ENCODE peak calls at places on chromosomes 12 and 14, in four cellular contexts. O, J, N and Y are unnamed samples.

GRCh38 chr12:19451196-19451595 is 11.9 kb downstream of the AEBP2 start:
- DNase-seq in O (no peak), J (no peak), N (no peak), Y (no peak)

GRCh38 chr12:125172231-125172850 is 107.1 kb downstream of the AACS start:
- DNase-seq in O (no peak), J (no peak), N (no peak), Y (no peak)

GRCh38 chr12:5246196-5246595 is 185.7 kb upstream of the NTF3 start:
- DNase-seq in O (no peak), J (no peak), N (no peak), Y (no peak)

GRCh38 chr14:96162265-96162664 is 42.4 kb upstream of the BDKRB2 start:
- DNase-seq in O (no peak), J (no peak), N (no peak), Y (peak)

GRCh38 chr14:95255487-95255886 is 64.2 kb downstream of the CLMN start:
- DNase-seq in O (peak), J (no peak), N (no peak), Y (peak)

GRCh38 chr12:113003631-113004030 is 25.3 kb downstream of the OAS2 start:
- DNase-seq in O (no peak), J (no peak), N (no peak), Y (no peak)

GRCh38 chr12:42017036-42017435 is 127.6 kb downstream of the GXYLT1 start:
- DNase-seq in O (no peak), J (no peak), N (no peak), Y (no peak)

GRCh38 chr14:71923471-71923870 is 8.8 kb upstream of the RGS6 start:
- DNase-seq in O (no peak), J (no peak), N (no peak), Y (no peak)

GRCh38 chr12:17076335-17076734 is 470.4 kb upstream of the LMO3 start:
- DNase-seq in O (no peak), J (no peak), N (no peak), Y (no peak)

GRCh38 chr12:570949-571794 is 92.1 kb downstream of the NINJ2 start:
- DNase-seq in O (no peak), J (peak), N (no peak), Y (peak)

GRCh38 chr12:13571035-13571434 is 374.5 kb downstream of the EMP1 start:
- DNase-seq in O (no peak), J (no peak), N (no peak), Y (no peak)

GRCh38 chr12:112906712-112907414 is at the start of gene OAS1:
- DNase-seq in O (peak), J (peak), N (peak), Y (peak)

GRCh38 chr14:71659165-71659564 is 273.1 kb upstream of the RGS6 start:
- DNase-seq in O (no peak), J (no peak), N (no peak), Y (peak)

GRCh38 chr12:104457746-104458644 is 1.2 kb downstream of the CHST11 start:
- DNase-seq in O (peak), J (peak), N (peak), Y (peak)

GRCh38 chr14:100474176-100474575 is 113.0 kb downstream of the BEGAIN start:
- DNase-seq in O (no peak), J (no peak), N (no peak), Y (no peak)

GRCh38 chr12:26723379-26724308 is 109.3 kb downstream of the ITPR2 start:
- DNase-seq in O (no peak), J (no peak), N (no peak), Y (peak)

GRCh38 chr12:16530268-16530865 is 75.6 kb downstream of the LMO3 start:
- DNase-seq in O (no peak), J (no peak), N (no peak), Y (no peak)

GRCh38 chr14:98252819-98253218 is 1019.2 kb downstream of the BCL11B start:
- DNase-seq in O (no peak), J (no peak), N (no peak), Y (no peak)

GRCh38 chr14:99254391-99255009 is 17.5 kb downstream of the BCL11B start:
- DNase-seq in O (no peak), J (no peak), N (no peak), Y (no peak)

GRCh38 chr12:112862570-112863137 is 44.1 kb upstream of the OAS1 start:
- DNase-seq in O (no peak), J (no peak), N (no peak), Y (no peak)

GRCh38 chr14:92693998-92694780 is 54.2 kb downstream of the LGMN start:
- DNase-seq in O (no peak), J (no peak), N (no peak), Y (peak)

GRCh38 chr12:96436366-96437295 is 36.4 kb upstream of the CDK17 start:
- DNase-seq in O (no peak), J (no peak), N (no peak), Y (no peak)

GRCh38 chr14:102819176-102819628 is 42.0 kb downstream of the TRAF3 start:
- DNase-seq in O (peak), J (no peak), N (peak), Y (no peak)

GRCh38 chr12:113314121-113314529 is 20.8 kb downstream of the SLC8B1 start:
- DNase-seq in O (no peak), J (no peak), N (no peak), Y (no peak)

GRCh38 chr12:93358821-93359220 is 18.9 kb upstream of the NUDT4 start:
- DNase-seq in O (no peak), J (no peak), N (no peak), Y (no peak)

GRCh38 chr12:27782481-27782880 is 2.4 kb upstream of the MANSC4 start:
- DNase-seq in O (no peak), J (no peak), N (no peak), Y (peak)

GRCh38 chr12:52726451-52726850 is 23.1 kb upstream of the KRT77 start:
- DNase-seq in O (no peak), J (no peak), N (no peak), Y (no peak)

GRCh38 chr12:98838282-98838681 is 193.2 kb downstream of the APAF1 start:
- DNase-seq in O (no peak), J (no peak), N (no peak), Y (peak)

GRCh38 chr14:51774209-51774608 is 86.2 kb upstream of the GNG2 start:
- DNase-seq in O (no peak), J (no peak), N (no peak), Y (no peak)

GRCh38 chr14:96564389-96564788 is 62.2 kb downstream of the PAPOLA start:
- DNase-seq in O (no peak), J (no peak), N (no peak), Y (peak)

GRCh38 chr12:127311695-127312364 is 955.1 kb upstream of the TMEM132C start:
- DNase-seq in O (no peak), J (no peak), N (no peak), Y (no peak)

GRCh38 chr14:57085801-57086200 is 182.9 kb downstream of the EXOC5 start:
- DNase-seq in O (no peak), J (no peak), N (no peak), Y (no peak)

GRCh38 chr12:105523164-105524057 is 192.9 kb downstream of the C12orf75 start:
- DNase-seq in O (no peak), J (no peak), N (no peak), Y (peak)

GRCh38 chr14:99950191-99950590 is 115.0 kb upstream of the EVL start:
- DNase-seq in O (no peak), J (no peak), N (no peak), Y (no peak)

GRCh38 chr12:12586879-12587675 is 24.4 kb upstream of the DUSP16 start:
- DNase-seq in O (no peak), J (no peak), N (no peak), Y (no peak)